ENCODE peak calls at places on chromosomes 16 and 17, in nine cellular contexts. P is endodermal cell; Z is lung; G is PC-3; B is CD8-positive, alpha-beta memory T cell; E is GM23248; J is heart right ventricle; A is testis; L is keratinocyte. X is an unnamed sample.
A peak's percentile ranks its signal among the peaks of the same experiment; 100 is the strongest.

GRCh38 chr16:19502395-19503131 is 19.3 kb downstream of the GDE1 start:
- DNase-seq in P (peak; percentile 93), Z (peak; percentile 76), G (peak; percentile 74), B (peak; percentile 38), E (peak; percentile 67), J (no peak), A (peak; percentile 84), L (peak; percentile 38), X (peak; percentile 88)

GRCh38 chr17:63911657-63912100 is 621 bp upstream of the CSHL1 start:
- DNase-seq in P (peak; percentile 93), Z (no peak), G (peak; percentile 71), B (peak; percentile 51), E (peak; percentile 52), J (no peak), A (peak; percentile 79), L (no peak), X (peak; percentile 69)

GRCh38 chr17:1217030-1217429 is 37.2 kb upstream of the ABR start:
- DNase-seq in P (peak; percentile 49), Z (no peak), G (no peak), B (no peak), E (no peak), J (no peak), A (no peak), L (no peak), X (no peak)

GRCh38 chr17:7848665-7849184 is 6.1 kb upstream of the TMEM88 start:
- DNase-seq in P (no peak), Z (no peak), G (no peak), B (no peak), E (no peak), J (no peak), A (no peak), L (no peak), X (no peak)

GRCh38 chr17:80671039-80671822 is 126.6 kb downstream of the RPTOR start:
- DNase-seq in P (no peak), Z (no peak), G (no peak), B (no peak), E (no peak), J (no peak), A (no peak), L (no peak), X (peak; percentile 35)

GRCh38 chr16:28901862-28902261 is 23.2 kb downstream of the RABEP2 start:
- DNase-seq in P (no peak), Z (no peak), G (no peak), B (no peak), E (no peak), J (no peak), A (no peak), L (no peak), X (no peak)

GRCh38 chr17:64443086-64443760 is 5.7 kb upstream of the MILR1 start:
- DNase-seq in P (no peak), Z (no peak), G (peak; percentile 86), B (no peak), E (no peak), J (no peak), A (no peak), L (no peak), X (no peak)

GRCh38 chr17:64006361-64007088 is 8.4 kb downstream of the PRR29 start:
- DNase-seq in P (peak; percentile 35), Z (no peak), G (no peak), B (no peak), E (no peak), J (peak; percentile 80), A (peak; percentile 14), L (no peak), X (no peak)

GRCh38 chr16:68197250-68197649 is 38.7 kb downstream of the ESRP2 start:
- DNase-seq in P (no peak), Z (no peak), G (no peak), B (no peak), E (peak; percentile 59), J (no peak), A (no peak), L (no peak), X (no peak)

GRCh38 chr16:79325211-79325610 is 275.3 kb downstream of the MAF start:
- DNase-seq in P (no peak), Z (no peak), G (no peak), B (no peak), E (no peak), J (no peak), A (no peak), L (no peak), X (no peak)

GRCh38 chr16:87582221-87582965 is 19.9 kb upstream of the JPH3 start:
- DNase-seq in P (no peak), Z (no peak), G (no peak), B (no peak), E (peak; percentile 96), J (peak; percentile 73), A (peak; percentile 90), L (no peak), X (peak; percentile 85)

GRCh38 chr16:50989047-50989446 is 162.0 kb downstream of the SALL1 start:
- DNase-seq in P (no peak), Z (no peak), G (no peak), B (no peak), E (no peak), J (no peak), A (no peak), L (no peak), X (no peak)

GRCh38 chr16:57871457-57871856 is 69.2 kb upstream of the KIFC3 start:
- DNase-seq in P (no peak), Z (no peak), G (peak; percentile 77), B (no peak), E (peak; percentile 85), J (no peak), A (no peak), L (peak; percentile 19), X (no peak)

GRCh38 chr16:82358601-82359221 is 188.7 kb upstream of the MPHOSPH6 start:
- DNase-seq in P (no peak), Z (no peak), G (peak; percentile 20), B (no peak), E (no peak), J (no peak), A (no peak), L (no peak), X (no peak)

GRCh38 chr17:55580596-55581133 is 69.4 kb upstream of the SMIM36 start:
- DNase-seq in P (no peak), Z (no peak), G (no peak), B (no peak), E (no peak), J (no peak), A (no peak), L (no peak), X (no peak)

GRCh38 chr17:37111329-37111728 is 162.6 kb downstream of the AATF start:
- DNase-seq in P (peak; percentile 27), Z (no peak), G (no peak), B (no peak), E (no peak), J (no peak), A (no peak), L (no peak), X (no peak)

GRCh38 chr16:74226361-74226979 is 70.1 kb upstream of the PSMD7 start:
- DNase-seq in P (no peak), Z (no peak), G (peak; percentile 25), B (no peak), E (peak; percentile 35), J (no peak), A (no peak), L (no peak), X (no peak)
- H3K4me3 ChIP-seq in P (no peak overlapping the region), Z (no peak overlapping the region), G (no peak overlapping the region), B (no peak overlapping the region), E (no peak overlapping the region), J (peak overlapping the region; percentile 11), A (no peak overlapping the region), L (no peak overlapping the region), X (no peak overlapping the region)

GRCh38 chr17:61352771-61353170 is 46.9 kb upstream of the TBX2 start:
- DNase-seq in P (peak; percentile 92), Z (no peak), G (no peak), B (no peak), E (no peak), J (no peak), A (no peak), L (no peak), X (no peak)
- H3K4me1 ChIP-seq in P (peaks cover 9% of the 10 kb centered on the region), Z (peaks cover 3% of the 10 kb centered on the region), G (peaks cover 17% of the 10 kb centered on the region), B (no peaks in the 10 kb centered on the region), E (peaks cover 5% of the 10 kb centered on the region), J (no peaks in the 10 kb centered on the region), A (no peaks in the 10 kb centered on the region), L (peaks cover 9% of the 10 kb centered on the region), X (no peaks in the 10 kb centered on the region)

DNA sequence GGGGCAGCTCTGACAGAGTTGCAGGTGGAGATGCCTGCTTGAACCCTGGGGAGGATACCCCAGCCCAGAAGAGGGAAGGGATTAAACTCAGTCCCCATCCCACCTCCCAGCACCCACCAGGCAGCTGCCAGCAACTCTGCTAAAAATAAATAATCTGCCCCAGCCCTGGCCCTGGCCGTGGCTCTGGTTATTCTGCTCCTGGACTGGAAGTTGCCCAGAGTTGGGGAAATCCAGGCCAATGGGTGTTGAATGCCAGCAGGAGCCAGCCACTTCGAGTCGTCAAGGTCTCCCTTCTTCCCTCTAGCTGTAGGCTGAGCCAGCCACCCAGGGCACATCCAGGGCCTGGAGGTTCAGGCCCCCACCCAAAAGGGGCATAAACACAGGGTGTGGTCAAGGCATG is 836 bp upstream of the RRAD start:
- DNase-seq in P (no peak), Z (no peak), G (no peak), B (no peak), E (peak; percentile 26), J (peak; percentile 63), A (peak; percentile 65), L (no peak), X (peak; percentile 78)
- H3K27ac ChIP-seq in P (no peak overlapping the region), Z (peak overlapping the region; percentile 90), G (no peak overlapping the region), B (no peak overlapping the region), E (peak overlapping the region; percentile 74), J (peak overlapping the region; percentile 96), A (peak overlapping the region; percentile 67), L (no peak overlapping the region), X (peak overlapping the region; percentile 7)

GRCh38 chr17:42679001-42679491 is 2.3 kb upstream of the PLEKHH3 start:
- DNase-seq in P (peak; percentile 88), Z (peak; percentile 66), G (peak; percentile 65), B (no peak), E (peak; percentile 70), J (no peak), A (no peak), L (no peak), X (peak; percentile 81)
- H3K4me3 ChIP-seq in P (peak overlapping the region; percentile 80), Z (no peak overlapping the region), G (peak overlapping the region; percentile 63), B (peak overlapping the region; percentile 66), E (peak overlapping the region; percentile 72), J (peak overlapping the region; percentile 94), A (peak overlapping the region; percentile 91), L (peak overlapping the region; percentile 67), X (peak overlapping the region; percentile 95)

X was measured in adrenal gland.